ENCODE peak calls at places on chromosomes 11 and 22, in four cellular contexts. S, Y, O and F are unnamed samples.

GRCh38 chr11:134223066-134223465 is 701 bp downstream of the NCAPD3 start:
- DNase-seq in S (no peak), Y (no peak), O (no peak), F (peak)

GRCh38 chr11:13216019-13217006 is 61.3 kb upstream of the BMAL1 start:
- DNase-seq in S (no peak), Y (peak), O (peak), F (peak)

GRCh38 chr11:122293298-122294023 is 177.4 kb upstream of the BLID start:
- DNase-seq in S (no peak), Y (no peak), O (no peak), F (peak)

GRCh38 chr11:87259731-87260130 is 222.0 kb downstream of the TMEM135 start:
- DNase-seq in S (no peak), Y (no peak), O (no peak), F (no peak)

GRCh38 chr11:11288972-11289616 is 64.0 kb downstream of the CSNK2A3 start:
- DNase-seq in S (no peak), Y (no peak), O (no peak), F (no peak)

GRCh38 chr11:116530705-116531104 is 242.1 kb downstream of the BUD13 start:
- DNase-seq in S (no peak), Y (no peak), O (no peak), F (no peak)

GRCh38 chr11:64459016-64459415 is 100.1 kb downstream of the RPS6KA4 start:
- DNase-seq in S (no peak), Y (no peak), O (peak), F (no peak)

GRCh38 chr11:96333076-96333744 is 9.8 kb downstream of the MAML2 start:
- DNase-seq in S (no peak), Y (no peak), O (no peak), F (no peak)

GRCh38 chr11:126917531-126918204 is 82.9 kb downstream of the KIRREL3 start:
- DNase-seq in S (no peak), Y (no peak), O (peak), F (peak)

GRCh38 chr11:56714206-56714605 is 15.3 kb downstream of the OR9G1 start:
- DNase-seq in S (no peak), Y (no peak), O (no peak), F (no peak)

GRCh38 chr11:67455054-67455453 is at the start of gene CABP4:
- DNase-seq in S (no peak), Y (no peak), O (no peak), F (no peak)

GRCh38 chr11:83403990-83404389 is 117.8 kb upstream of the CCDC90B start:
- DNase-seq in S (no peak), Y (no peak), O (no peak), F (peak)

GRCh38 chr22:37419916-37420655 is 7.2 kb downstream of the ELFN2 start:
- DNase-seq in S (peak), Y (no peak), O (peak), F (no peak)

GRCh38 chr11:5891216-5891800 is 1.7 kb upstream of the OR52E5 start:
- DNase-seq in S (no peak), Y (no peak), O (peak), F (no peak)

GRCh38 chr11:87316491-87316890 is 278.8 kb downstream of the TMEM135 start:
- DNase-seq in S (no peak), Y (no peak), O (no peak), F (no peak)

GRCh38 chr11:114060402-114061052 is 1.0 kb downstream of the ZBTB16 start:
- DNase-seq in S (no peak), Y (peak), O (peak), F (peak)

GRCh38 chr11:79428406-79428805 is 12.4 kb downstream of the TENM4 start:
- DNase-seq in S (no peak), Y (no peak), O (no peak), F (no peak)

GRCh38 chr22:19120829-19121630 is 1.2 kb downstream of the DGCR2 start:
- DNase-seq in S (no peak), Y (no peak), O (peak), F (peak)

GRCh38 chr11:20561915-20562314 is 37.5 kb upstream of the SLC6A5 start:
- DNase-seq in S (no peak), Y (no peak), O (no peak), F (no peak)

GRCh38 chr11:117565709-117566108 is 231.3 kb downstream of the DSCAML1 start:
- DNase-seq in S (no peak), Y (no peak), O (no peak), F (no peak)

GRCh38 chr22:50530857-50531545 is 1.2 kb upstream of the TYMP start:
- DNase-seq in S (no peak), Y (no peak), O (peak), F (peak)

GRCh38 chr22:41181349-41182241 is 23.5 kb upstream of the L3MBTL2 start:
- DNase-seq in S (no peak), Y (no peak), O (peak), F (peak)

GRCh38 chr11:119934866-119935265 is 203.0 kb downstream of the TRIM29 start:
- DNase-seq in S (no peak), Y (no peak), O (no peak), F (no peak)

GRCh38 chr22:27881404-27881803 is 37.7 kb downstream of the PITPNB start:
- DNase-seq in S (no peak), Y (no peak), O (peak), F (no peak)

GRCh38 chr11:130042093-130042591 is 27.6 kb upstream of the APLP2 start:
- DNase-seq in S (no peak), Y (no peak), O (peak), F (peak)

GRCh38 chr11:65498977-65499712 is at the start of gene MALAT1:
- DNase-seq in S (no peak), Y (peak), O (peak), F (peak)

GRCh38 chr11:65496304-65497140 is 2.3 kb upstream of the MALAT1 start:
- DNase-seq in S (no peak), Y (no peak), O (peak), F (peak)

GRCh38 chr11:65498727-65498976 is 193 bp upstream of the MALAT1 start:
- DNase-seq in S (no peak), Y (no peak), O (no peak), F (no peak)

GRCh38 chr11:65498042-65498726 is 661 bp upstream of the MALAT1 start:
- DNase-seq in S (no peak), Y (no peak), O (peak), F (peak)

GRCh38 chr11:65497141-65498041 is 1.5 kb upstream of the MALAT1 start:
- DNase-seq in S (peak), Y (peak), O (peak), F (peak)
- H2BK12ac ChIP-seq in S (peak), Y (no peak), O (peak), F (peak)

GRCh38 chr11:110929129-110929528 is 216.9 kb upstream of the ARHGAP20 start:
- DNase-seq in S (no peak), Y (no peak), O (no peak), F (no peak)
- H3K18ac ChIP-seq in S (no peak), Y (no peak), O (no peak), F (no peak)

DNA sequence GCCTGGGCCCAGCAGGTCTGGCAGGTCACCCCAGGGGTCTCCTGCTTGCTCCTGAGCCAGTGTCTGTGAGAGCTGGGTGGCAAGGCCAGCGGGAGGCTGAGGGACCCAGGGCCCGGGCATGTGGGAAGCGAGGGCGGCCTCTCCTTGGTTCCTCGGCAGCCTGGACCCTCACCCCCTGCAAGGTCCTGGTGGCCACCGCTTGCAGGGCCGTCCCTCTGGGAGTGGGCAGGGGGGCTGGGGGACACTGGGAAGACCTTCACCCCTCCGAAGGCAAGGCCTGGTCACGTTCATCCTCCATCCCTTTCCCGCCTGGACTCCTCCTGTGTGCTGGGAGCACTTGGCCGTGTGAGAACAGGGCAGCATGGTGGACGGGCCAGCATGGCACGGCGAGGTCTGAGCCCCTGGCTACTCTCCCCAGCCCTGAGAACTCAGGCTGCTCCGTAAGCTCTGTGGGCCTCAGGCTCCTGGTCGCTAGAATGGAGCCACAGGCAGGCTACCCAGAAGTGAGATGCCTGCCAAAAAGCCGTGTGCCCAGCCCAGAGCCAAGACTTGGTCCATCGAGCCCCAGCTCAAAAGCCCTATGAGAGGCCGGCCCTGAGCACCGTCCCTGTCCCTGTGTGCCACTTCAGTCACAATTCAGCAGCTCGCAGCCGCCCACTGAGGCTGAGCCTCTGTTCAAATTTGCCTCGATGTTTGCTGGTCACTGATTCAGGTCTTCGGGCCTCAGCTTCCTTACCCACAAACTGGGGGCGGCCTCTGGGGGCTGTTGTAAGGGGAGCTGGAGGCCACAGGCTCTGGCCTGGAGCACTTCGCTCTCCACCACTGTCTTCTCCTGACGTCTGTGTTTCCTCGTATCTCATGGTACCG is 45.0 kb downstream of the IGLL1 start:
- DNase-seq in S (no peak), Y (no peak), O (no peak), F (no peak)
- H2BK12ac ChIP-seq in S (peak), Y (peak), O (peak), F (peak)

GRCh38 chr11:110857885-110858555 is 145.8 kb upstream of the ARHGAP20 start:
- DNase-seq in S (no peak), Y (no peak), O (no peak), F (peak)

GRCh38 chr11:110859240-110859835 is 147.1 kb upstream of the ARHGAP20 start:
- DNase-seq in S (no peak), Y (no peak), O (no peak), F (peak)

GRCh38 chr11:110859998-110860397 is 147.8 kb upstream of the ARHGAP20 start:
- DNase-seq in S (no peak), Y (no peak), O (no peak), F (peak)

GRCh38 chr11:110856993-110857812 is 145.0 kb upstream of the ARHGAP20 start:
- DNase-seq in S (no peak), Y (no peak), O (no peak), F (no peak)

DNA sequence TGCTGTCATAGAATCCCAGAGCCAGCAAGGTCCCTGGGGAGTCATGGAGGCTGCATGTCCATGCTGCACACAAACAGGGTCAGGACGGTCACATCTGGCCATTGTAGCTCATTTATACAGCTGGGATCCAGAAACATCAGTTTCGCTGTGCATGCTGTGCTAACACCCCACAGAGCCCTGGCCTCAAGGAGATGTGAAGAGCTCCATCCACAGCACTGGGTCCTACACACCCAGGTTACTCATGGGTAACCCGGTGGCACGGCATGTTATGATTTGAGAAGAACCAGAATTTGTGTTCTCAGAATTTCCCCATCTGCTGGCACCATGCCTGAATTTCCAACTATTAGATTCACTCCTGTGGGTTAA is 146.3 kb upstream of the ARHGAP20 start:
- DNase-seq in S (no peak), Y (no peak), O (no peak), F (no peak)
- H3K18ac ChIP-seq in S (no peak), Y (no peak), O (no peak), F (no peak)

DNA sequence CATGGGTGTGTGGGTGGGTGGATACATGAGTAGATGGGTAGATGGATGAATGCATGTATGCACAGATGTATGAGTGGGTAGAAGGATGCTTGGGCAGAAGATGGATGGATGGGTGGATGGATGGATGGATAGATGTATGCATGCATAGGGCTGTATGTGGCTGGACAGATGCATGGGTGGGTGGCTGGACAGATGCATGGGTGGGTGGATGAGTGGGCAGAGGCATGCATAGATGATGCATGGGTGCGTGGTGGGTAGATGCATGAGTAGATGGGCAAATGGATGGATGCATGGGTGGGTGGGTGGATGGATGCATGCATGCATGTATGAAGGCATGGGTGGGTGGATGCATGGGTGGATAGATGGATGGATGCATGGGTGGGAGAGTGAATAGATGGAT is 6.8 kb upstream of the CD248 start:
- DNase-seq in S (no peak), Y (no peak), O (no peak), F (no peak)
- H2BK12ac ChIP-seq in S (peak), Y (no peak), O (no peak), F (no peak)

GRCh38 chr11:74283580-74284180 is 27.8 kb downstream of the P4HA3 start:
- DNase-seq in S (no peak), Y (no peak), O (no peak), F (no peak)
- H3K18ac ChIP-seq in S (no peak), Y (no peak), O (no peak), F (no peak)

GRCh38 chr22:39029227-39029626 is 8.3 kb downstream of the APOBEC3D start:
- DNase-seq in S (no peak), Y (no peak), O (no peak), F (no peak)

GRCh38 chr22:39028281-39028680 is 7.4 kb downstream of the APOBEC3D start:
- DNase-seq in S (no peak), Y (no peak), O (no peak), F (peak)

GRCh38 chr22:39026509-39027150 is 5.7 kb downstream of the APOBEC3D start:
- DNase-seq in S (no peak), Y (no peak), O (no peak), F (peak)

GRCh38 chr22:39027717-39028116 is 6.8 kb downstream of the APOBEC3D start:
- DNase-seq in S (no peak), Y (no peak), O (no peak), F (no peak)

GRCh38 chr22:39030705-39031104 is 9.8 kb downstream of the APOBEC3D start:
- DNase-seq in S (no peak), Y (no peak), O (no peak), F (no peak)
- H2BK12ac ChIP-seq in S (peak), Y (no peak), O (no peak), F (no peak)

GRCh38 chr11:99320769-99321290 is 300.1 kb downstream of the CNTN5 start:
- DNase-seq in S (no peak), Y (no peak), O (no peak), F (no peak)

GRCh38 chr11:99327527-99327926 is 306.8 kb downstream of the CNTN5 start:
- DNase-seq in S (no peak), Y (no peak), O (no peak), F (no peak)

GRCh38 chr11:99325807-99326206 is 305.1 kb downstream of the CNTN5 start:
- DNase-seq in S (peak), Y (no peak), O (peak), F (peak)
- H3K18ac ChIP-seq in S (no peak), Y (no peak), O (no peak), F (no peak)